ENCODE peak calls at places on chromosomes 13 and 19, in four cellular contexts. J is body of pancreas, Q is anterior cingulate cortex, Y is uterus. H is an unnamed sample.

GRCh38 chr19:31501427-31502195 is 152.4 kb upstream of the TSHZ3 start:
- DNase-seq in J (no peak), Q (no peak), Y (no peak), H (no peak)

GRCh38 chr13:100542546-100543156 is 45.9 kb downstream of the GGACT start:
- DNase-seq in J (no peak), Q (no peak), Y (no peak), H (no peak)

GRCh38 chr19:18150776-18151624 is 2.0 kb upstream of the PIK3R2 start:
- DNase-seq in J (peak), Q (no peak), Y (no peak), H (no peak)

GRCh38 chr19:57027360-57027759 is 92.4 kb upstream of the USP29 start:
- DNase-seq in J (no peak), Q (no peak), Y (no peak), H (no peak)

GRCh38 chr19:11390359-11390758 is 6.2 kb upstream of the EPOR start:
- DNase-seq in J (no peak), Q (no peak), Y (no peak), H (no peak)

GRCh38 chr19:7874080-7874856 is at the start of gene PRR36:
- DNase-seq in J (peak), Q (peak), Y (no peak), H (no peak)

GRCh38 chr19:825897-826640 is 1.6 kb upstream of the AZU1 start:
- DNase-seq in J (no peak), Q (no peak), Y (no peak), H (no peak)

GRCh38 chr19:1400281-1401137 is 833 bp downstream of the GAMT start:
- DNase-seq in J (peak), Q (no peak), Y (no peak), H (peak)

GRCh38 chr13:38819053-38819452 is 132.2 kb downstream of the FREM2 start:
- DNase-seq in J (peak), Q (peak), Y (no peak), H (no peak)

GRCh38 chr19:12913011-12913561 is 6.0 kb downstream of the SYCE2 start:
- DNase-seq in J (peak), Q (peak), Y (peak), H (no peak)

GRCh38 chr13:31008400-31009115 is 76.1 kb downstream of the TEX26 start:
- DNase-seq in J (no peak), Q (no peak), Y (no peak), H (peak)

GRCh38 chr13:32986552-32986951 is 29.7 kb upstream of the KL start:
- DNase-seq in J (no peak), Q (no peak), Y (no peak), H (no peak)